ENCODE peak calls at places on chromosome 12, in seven cellular contexts. S, X, L, F, G, J and M are unnamed samples.

GRCh38 chr12:85835810-85836715 is at the start of gene RASSF9:
- DNase-seq in L (no peak), J (peak), X (no peak), S (peak), G (no peak), F (no peak), M (peak)

GRCh38 chr12:101018540-101018939 is 191.5 kb downstream of the SLC5A8 start:
- DNase-seq in L (no peak), J (no peak), S (peak), X (no peak), G (peak), F (no peak), M (peak)

GRCh38 chr12:67919406-67919805 is 69.8 kb upstream of the IFNG-AS1 start:
- DNase-seq in L (no peak), J (peak), G (no peak), S (no peak), X (no peak), F (no peak), M (no peak)

GRCh38 chr12:85669911-85670310 is 166.3 kb downstream of the RASSF9 start:
- DNase-seq in S (no peak), L (no peak), G (no peak), J (no peak), X (no peak), F (no peak), M (no peak)

GRCh38 chr12:49748306-49748705 is 6.9 kb downstream of the TMBIM6 start:
- DNase-seq in X (no peak), G (no peak), S (peak), F (no peak), L (peak), J (no peak), M (no peak)

GRCh38 chr12:124107299-124107698 is 134.3 kb downstream of the ZNF664 start:
- DNase-seq in S (no peak), F (no peak), X (no peak), L (no peak), G (no peak), J (no peak), M (no peak)

GRCh38 chr12:5907812-5908211 is 37.2 kb downstream of the ANO2 start:
- DNase-seq in F (no peak), L (no peak), G (no peak), X (peak), J (no peak), S (no peak), M (no peak)

GRCh38 chr12:95083938-95084337 is 10.5 kb upstream of the NR2C1 start:
- DNase-seq in S (peak), X (no peak), L (no peak), J (peak), G (no peak), F (no peak), M (peak)